ENCODE peak calls at places on chromosomes 13 and 19, in ten cellular contexts. One of them, this sample, is unnamed.
A peak's percentile ranks its signal among the peaks of the same experiment; 100 is the strongest.

GRCh38 chr13:46374710-46375109 is 12.3 kb downstream of the RUBCNL start:
- DNase-seq in brain microvascular endothelial cell: no peak
- DNase-seq in osteoblast: no peak
- DNase-seq in T-helper 2 cell: no peak
- DNase-seq in NCI-H1417 treated with DMSO at 0.1 percent for 48 hours: no peak
- DNase-seq in stimulated activated CD4-positive, alpha-beta T cell treated with anti-CD3 and anti-CD28 coated beads, Interleukin-15, amount 100 ng/mL, for 1 hour: no peak
- DNase-seq in Kasumi-1: peak; percentile 49
- DNase-seq in GM12865: no peak
- DNase-seq in smooth muscle cell of the brain vasculature: no peak
- DNase-seq in cardiac fibroblast: no peak
- DNase-seq in this sample: no peak

GRCh38 chr13:62113145-62113544 is 697.5 kb upstream of the PCDH20 start:
- DNase-seq in brain microvascular endothelial cell: no peak
- DNase-seq in osteoblast: no peak
- DNase-seq in T-helper 2 cell: no peak
- DNase-seq in NCI-H1417 treated with DMSO at 0.1 percent for 48 hours: no peak
- DNase-seq in stimulated activated CD4-positive, alpha-beta T cell treated with anti-CD3 and anti-CD28 coated beads, Interleukin-15, amount 100 ng/mL, for 1 hour: no peak
- DNase-seq in Kasumi-1: no peak
- DNase-seq in GM12865: no peak
- DNase-seq in smooth muscle cell of the brain vasculature: no peak
- DNase-seq in cardiac fibroblast: no peak
- DNase-seq in this sample: no peak

GRCh38 chr19:39405261-39405912 is 1.3 kb upstream of the ZFP36 start:
- DNase-seq in brain microvascular endothelial cell: no peak
- DNase-seq in osteoblast: peak; percentile 72
- DNase-seq in T-helper 2 cell: no peak
- DNase-seq in NCI-H1417 treated with DMSO at 0.1 percent for 48 hours: no peak
- DNase-seq in stimulated activated CD4-positive, alpha-beta T cell treated with anti-CD3 and anti-CD28 coated beads, Interleukin-15, amount 100 ng/mL, for 1 hour: no peak
- DNase-seq in Kasumi-1: no peak
- DNase-seq in GM12865: no peak
- DNase-seq in smooth muscle cell of the brain vasculature: no peak
- DNase-seq in cardiac fibroblast: no peak
- DNase-seq in this sample: no peak

GRCh38 chr19:46495789-46496099 is at the start of gene PNMA8B:
- DNase-seq in brain microvascular endothelial cell: peak; percentile 34
- DNase-seq in osteoblast: peak; percentile 93
- DNase-seq in T-helper 2 cell: no peak
- DNase-seq in NCI-H1417 treated with DMSO at 0.1 percent for 48 hours: peak; percentile 42
- DNase-seq in stimulated activated CD4-positive, alpha-beta T cell treated with anti-CD3 and anti-CD28 coated beads, Interleukin-15, amount 100 ng/mL, for 1 hour: no peak
- DNase-seq in Kasumi-1: no peak
- DNase-seq in GM12865: peak; percentile 48
- DNase-seq in smooth muscle cell of the brain vasculature: no peak
- DNase-seq in cardiac fibroblast: peak; percentile 61
- DNase-seq in this sample: no peak

GRCh38 chr19:17681505-17682125 is 6.5 kb downstream of the UNC13A start:
- DNase-seq in brain microvascular endothelial cell: peak; percentile 31
- DNase-seq in osteoblast: peak; percentile 95
- DNase-seq in T-helper 2 cell: no peak
- DNase-seq in NCI-H1417 treated with DMSO at 0.1 percent for 48 hours: no peak
- DNase-seq in stimulated activated CD4-positive, alpha-beta T cell treated with anti-CD3 and anti-CD28 coated beads, Interleukin-15, amount 100 ng/mL, for 1 hour: peak; percentile 21
- DNase-seq in Kasumi-1: peak; percentile 29
- DNase-seq in GM12865: peak; percentile 36
- DNase-seq in smooth muscle cell of the brain vasculature: no peak
- DNase-seq in cardiac fibroblast: peak; percentile 50
- DNase-seq in this sample: peak; percentile 10

GRCh38 chr13:99015606-99016520 is 38.0 kb upstream of the DOCK9 start:
- DNase-seq in brain microvascular endothelial cell: no peak
- DNase-seq in osteoblast: no peak
- DNase-seq in T-helper 2 cell: no peak
- DNase-seq in NCI-H1417 treated with DMSO at 0.1 percent for 48 hours: no peak
- DNase-seq in stimulated activated CD4-positive, alpha-beta T cell treated with anti-CD3 and anti-CD28 coated beads, Interleukin-15, amount 100 ng/mL, for 1 hour: no peak
- DNase-seq in Kasumi-1: no peak
- DNase-seq in GM12865: no peak
- DNase-seq in smooth muscle cell of the brain vasculature: no peak
- DNase-seq in cardiac fibroblast: no peak
- DNase-seq in this sample: no peak

GRCh38 chr19:55069137-55069858 is 6.3 kb upstream of the RDH13 start:
- DNase-seq in brain microvascular endothelial cell: no peak
- DNase-seq in osteoblast: peak; percentile 91
- DNase-seq in T-helper 2 cell: no peak
- DNase-seq in NCI-H1417 treated with DMSO at 0.1 percent for 48 hours: no peak
- DNase-seq in stimulated activated CD4-positive, alpha-beta T cell treated with anti-CD3 and anti-CD28 coated beads, Interleukin-15, amount 100 ng/mL, for 1 hour: no peak
- DNase-seq in Kasumi-1: peak; percentile 18
- DNase-seq in GM12865: peak; percentile 38
- DNase-seq in smooth muscle cell of the brain vasculature: no peak
- DNase-seq in cardiac fibroblast: peak; percentile 23
- DNase-seq in this sample: no peak

GRCh38 chr19:2309734-2310362 is 1.9 kb upstream of the LINGO3 start:
- DNase-seq in brain microvascular endothelial cell: peak; percentile 18
- DNase-seq in osteoblast: peak; percentile 92
- DNase-seq in T-helper 2 cell: no peak
- DNase-seq in NCI-H1417 treated with DMSO at 0.1 percent for 48 hours: no peak
- DNase-seq in stimulated activated CD4-positive, alpha-beta T cell treated with anti-CD3 and anti-CD28 coated beads, Interleukin-15, amount 100 ng/mL, for 1 hour: no peak
- DNase-seq in Kasumi-1: no peak
- DNase-seq in GM12865: no peak
- DNase-seq in smooth muscle cell of the brain vasculature: no peak
- DNase-seq in cardiac fibroblast: no peak
- DNase-seq in this sample: no peak

GRCh38 chr13:99396446-99396845 is 89.2 kb upstream of the GPR183 start:
- DNase-seq in brain microvascular endothelial cell: no peak
- DNase-seq in osteoblast: no peak
- DNase-seq in T-helper 2 cell: no peak
- DNase-seq in NCI-H1417 treated with DMSO at 0.1 percent for 48 hours: no peak
- DNase-seq in stimulated activated CD4-positive, alpha-beta T cell treated with anti-CD3 and anti-CD28 coated beads, Interleukin-15, amount 100 ng/mL, for 1 hour: no peak
- DNase-seq in Kasumi-1: no peak
- DNase-seq in GM12865: no peak
- DNase-seq in smooth muscle cell of the brain vasculature: no peak
- DNase-seq in cardiac fibroblast: no peak
- DNase-seq in this sample: no peak

This sample was measured in SK-N-MC.